ENCODE peak calls at places on chromosome 19, in seven cellular contexts. T is uterus, G is osteocyte, L is AG10803, M is psoas muscle, K is ascending aorta, B is activated B cell treated with CpG ODN at 0.5 μM for 24 hours. N is an unnamed sample.

GRCh38 chr19:18202759-18203407 is 959 bp downstream of the RAB3A start:
- DNase-seq in T (peak; percentile 48), G (no peak), L (no peak), M (no peak), K (no peak), B (peak; percentile 34), N (peak; percentile 21)

GRCh38 chr19:8101311-8101710 is 48.1 kb downstream of the FBN3 start:
- DNase-seq in T (no peak), G (no peak), L (no peak), M (no peak), K (no peak), B (no peak), N (no peak)

GRCh38 chr19:29616541-29616940 is 10.5 kb downstream of the POP4 start:
- DNase-seq in T (no peak), G (no peak), L (no peak), M (no peak), K (no peak), B (no peak), N (no peak)

GRCh38 chr19:53328967-53329366 is 4.6 kb upstream of the ZNF845 start:
- DNase-seq in T (peak; percentile 70), G (peak; percentile 72), L (peak; percentile 31), M (peak; percentile 61), K (no peak), B (no peak), N (no peak)

GRCh38 chr19:7701654-7702457 is at the start of gene FCER2:
- DNase-seq in T (no peak), G (no peak), L (no peak), M (no peak), K (no peak), B (peak; percentile 62), N (no peak)

GRCh38 chr19:7987084-7987768 is 18.2 kb downstream of the ELAVL1 start:
- DNase-seq in T (no peak), G (no peak), L (no peak), M (no peak), K (no peak), B (no peak), N (no peak)

GRCh38 chr19:51271015-51271600 is 20.2 kb downstream of the SIGLECL1 start:
- DNase-seq in T (no peak), G (peak; percentile 76), L (no peak), M (no peak), K (no peak), B (no peak), N (no peak)

GRCh38 chr19:7718668-7719067 is 13.2 kb downstream of the CLEC4G start:
- DNase-seq in T (no peak), G (no peak), L (no peak), M (no peak), K (no peak), B (no peak), N (no peak)

GRCh38 chr19:10105241-10106099 is 692 bp upstream of the PPAN start:
- DNase-seq in T (no peak), G (no peak), L (no peak), M (no peak), K (no peak), B (no peak), N (no peak)

GRCh38 chr19:9996541-9996940 is 13.8 kb downstream of the COL5A3 start:
- DNase-seq in T (no peak), G (no peak), L (peak; percentile 31), M (no peak), K (no peak), B (no peak), N (no peak)

GRCh38 chr19:16374436-16374835 is 49.8 kb downstream of the KLF2 start:
- DNase-seq in T (no peak), G (no peak), L (no peak), M (no peak), K (no peak), B (no peak), N (no peak)

GRCh38 chr19:37551123-37551993 is 43.2 kb downstream of the ZNF571 start:
- DNase-seq in T (no peak), G (no peak), L (peak; percentile 68), M (no peak), K (no peak), B (peak; percentile 70), N (peak; percentile 91)
- TF ChIP-seq CTCF in T (no peak), G (no peak), L (peak; percentile 60), M (no peak), K (no peak), B (no peak), N (peak; percentile 3)

DNA sequence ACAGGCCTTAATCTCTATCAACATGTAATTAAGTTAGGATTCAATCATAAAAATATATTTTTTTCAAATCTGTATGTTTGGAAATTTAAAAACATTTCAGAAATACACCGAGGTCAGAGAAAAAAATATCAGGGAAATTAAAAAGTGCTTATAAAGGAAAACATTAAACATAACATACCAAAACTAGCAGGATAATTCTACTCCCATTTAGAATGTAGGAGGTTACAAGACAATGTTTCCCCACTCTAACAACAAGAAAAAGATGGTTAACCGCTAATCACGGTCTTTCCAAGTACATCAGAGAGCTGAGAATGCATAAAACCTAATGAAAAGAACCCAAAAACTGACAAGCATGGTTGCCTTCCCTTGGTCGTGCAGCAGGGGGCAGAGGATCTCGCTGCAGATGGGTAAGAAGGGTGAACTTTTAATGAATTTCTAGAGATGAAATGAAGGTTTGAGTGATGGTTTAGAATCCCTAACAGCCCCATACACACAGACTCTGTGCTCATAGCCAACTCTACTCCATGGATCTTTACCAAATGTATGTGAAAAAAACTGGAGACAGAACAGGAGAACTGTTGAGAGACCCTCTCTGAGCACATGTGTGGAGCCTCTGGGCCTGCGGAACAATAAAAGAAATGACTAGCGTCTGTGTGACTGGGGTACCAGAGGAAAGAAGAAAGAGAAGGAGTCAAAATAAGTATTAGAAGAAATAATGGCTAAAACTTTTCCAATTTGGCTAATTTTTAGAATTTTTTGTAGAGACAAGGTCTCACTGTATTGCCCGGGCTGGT is 51.3 kb upstream of the LSM14A start:
- DNase-seq in T (no peak), G (no peak), L (peak; percentile 50), M (no peak), K (no peak), B (no peak), N (no peak)
- TF ChIP-seq CTCF in T (no peak), G (peak; percentile 73), L (peak; percentile 88), M (peak; percentile 47), K (peak; percentile 54), B (no peak), N (peak; percentile 71)

GRCh38 chr19:43779820-43780219 is 953 bp downstream of the KCNN4 start:
- DNase-seq in T (no peak), G (no peak), L (no peak), M (no peak), K (no peak), B (no peak), N (no peak)
- TF ChIP-seq CTCF in T (no peak), G (no peak), L (no peak), M (no peak), K (no peak), B (no peak), N (no peak)

GRCh38 chr19:57279418-57280164 is 694 bp upstream of the ZNF460 start:
- DNase-seq in T (peak; percentile 89), G (peak; percentile 97), L (peak; percentile 97), M (peak; percentile 92), K (peak; percentile 81), B (peak; percentile 62), N (peak; percentile 75)
- TF ChIP-seq CTCF in T (peak; percentile 7), G (peak; percentile 51), L (peak; percentile 40), M (peak; percentile 19), K (peak; percentile 43), B (no peak), N (peak; percentile 38)

GRCh38 chr19:35559281-35559659 is 4.2 kb downstream of the ATP4A start:
- DNase-seq in T (no peak), G (no peak), L (no peak), M (no peak), K (no peak), B (peak; percentile 34), N (no peak)

GRCh38 chr19:35559781-35560180 is 3.7 kb downstream of the ATP4A start:
- DNase-seq in T (no peak), G (no peak), L (no peak), M (no peak), K (no peak), B (no peak), N (no peak)

GRCh38 chr19:35560271-35560670 is 3.2 kb downstream of the ATP4A start:
- DNase-seq in T (no peak), G (no peak), L (no peak), M (no peak), K (no peak), B (no peak), N (no peak)

GRCh38 chr19:35557539-35558399 is 5.7 kb downstream of the ATP4A start:
- DNase-seq in T (peak; percentile 44), G (no peak), L (peak; percentile 12), M (peak; percentile 68), K (no peak), B (peak; percentile 35), N (peak; percentile 79)

GRCh38 chr19:35558400-35559280 is 4.8 kb downstream of the ATP4A start:
- DNase-seq in T (no peak), G (no peak), L (no peak), M (no peak), K (no peak), B (no peak), N (no peak)
- TF ChIP-seq CTCF in T (no peak), G (no peak), L (no peak), M (no peak), K (no peak), B (no peak), N (no peak)

GRCh38 chr19:5339950-5340636 is 519 bp downstream of the PTPRS start:
- DNase-seq in T (no peak), G (no peak), L (no peak), M (no peak), K (no peak), B (no peak), N (no peak)
- TF ChIP-seq CTCF in T (no peak), G (peak; percentile 43), L (no peak), M (no peak), K (no peak), B (no peak), N (no peak)